ENCODE peak calls at places on chromosomes 7 and 10, in eight cellular contexts. One of them, this sample, is unnamed.

GRCh38 chr7:55439627-55440026 is 74.5 kb downstream of the LANCL2 start:
- DNase-seq in cardiac muscle cell: no peak
- DNase-seq in astrocyte of the spinal cord: no peak
- DNase-seq in heart left ventricle: no peak
- DNase-seq in left ventricle myocardium inferior: no peak
- DNase-seq in activated B cell treated with CpG ODN at 0.5 μM for 24 hours: no peak
- DNase-seq in RWPE2: no peak
- DNase-seq in HFF-Myc: no peak
- DNase-seq in this sample: no peak

GRCh38 chr10:109732254-109732653 is 191.1 kb downstream of the XPNPEP1 start:
- DNase-seq in cardiac muscle cell: no peak
- DNase-seq in astrocyte of the spinal cord: no peak
- DNase-seq in activated B cell treated with CpG ODN at 0.5 μM for 24 hours: no peak
- DNase-seq in heart left ventricle: no peak
- DNase-seq in HFF-Myc: no peak
- DNase-seq in left ventricle myocardium inferior: no peak
- DNase-seq in RWPE2: no peak
- DNase-seq in this sample: no peak

GRCh38 chr7:116522247-116522646 is 2.6 kb upstream of the CAV1 start:
- DNase-seq in RWPE2: no peak
- DNase-seq in left ventricle myocardium inferior: no peak
- DNase-seq in astrocyte of the spinal cord: peak; percentile 92
- DNase-seq in cardiac muscle cell: no peak
- DNase-seq in HFF-Myc: no peak
- DNase-seq in heart left ventricle: no peak
- DNase-seq in activated B cell treated with CpG ODN at 0.5 μM for 24 hours: no peak
- DNase-seq in this sample: no peak

GRCh38 chr7:7867835-7868234 is 100.8 kb upstream of the GLCCI1 start:
- DNase-seq in astrocyte of the spinal cord: no peak
- DNase-seq in heart left ventricle: no peak
- DNase-seq in RWPE2: no peak
- DNase-seq in HFF-Myc: no peak
- DNase-seq in left ventricle myocardium inferior: no peak
- DNase-seq in cardiac muscle cell: no peak
- DNase-seq in activated B cell treated with CpG ODN at 0.5 μM for 24 hours: no peak
- DNase-seq in this sample: no peak

GRCh38 chr10:132865236-132865635 is 77.1 kb downstream of the CFAP46 start:
- DNase-seq in astrocyte of the spinal cord: no peak
- DNase-seq in heart left ventricle: no peak
- DNase-seq in activated B cell treated with CpG ODN at 0.5 μM for 24 hours: peak; percentile 7
- DNase-seq in left ventricle myocardium inferior: peak; percentile 7
- DNase-seq in HFF-Myc: no peak
- DNase-seq in cardiac muscle cell: no peak
- DNase-seq in RWPE2: peak; percentile 45
- DNase-seq in this sample: no peak

GRCh38 chr7:24573554-24574338 is 494 bp downstream of the PALS2 start:
- DNase-seq in HFF-Myc: no peak
- DNase-seq in astrocyte of the spinal cord: peak; percentile 61
- DNase-seq in RWPE2: peak; percentile 73
- DNase-seq in activated B cell treated with CpG ODN at 0.5 μM for 24 hours: peak; percentile 62
- DNase-seq in left ventricle myocardium inferior: peak; percentile 42
- DNase-seq in heart left ventricle: peak; percentile 53
- DNase-seq in cardiac muscle cell: peak; percentile 67
- DNase-seq in this sample: peak; percentile 40

GRCh38 chr10:59907537-59907917 is 1.2 kb upstream of the CCDC6 start:
- DNase-seq in RWPE2: no peak
- DNase-seq in cardiac muscle cell: no peak
- DNase-seq in heart left ventricle: no peak
- DNase-seq in activated B cell treated with CpG ODN at 0.5 μM for 24 hours: no peak
- DNase-seq in HFF-Myc: no peak
- DNase-seq in left ventricle myocardium inferior: no peak
- DNase-seq in astrocyte of the spinal cord: no peak
- DNase-seq in this sample: no peak

GRCh38 chr10:50554995-50555568 is 68.7 kb downstream of the SGMS1 start:
- DNase-seq in left ventricle myocardium inferior: no peak
- DNase-seq in HFF-Myc: no peak
- DNase-seq in cardiac muscle cell: no peak
- DNase-seq in astrocyte of the spinal cord: peak; percentile 31
- DNase-seq in RWPE2: no peak
- DNase-seq in heart left ventricle: no peak
- DNase-seq in activated B cell treated with CpG ODN at 0.5 μM for 24 hours: no peak
- DNase-seq in this sample: no peak

GRCh38 chr10:63470928-63471327 is 5.2 kb upstream of the JMJD1C start:
- DNase-seq in activated B cell treated with CpG ODN at 0.5 μM for 24 hours: no peak
- DNase-seq in left ventricle myocardium inferior: no peak
- DNase-seq in RWPE2: no peak
- DNase-seq in astrocyte of the spinal cord: no peak
- DNase-seq in cardiac muscle cell: no peak
- DNase-seq in heart left ventricle: no peak
- DNase-seq in HFF-Myc: no peak
- DNase-seq in this sample: no peak

GRCh38 chr7:231030-231857 is 38.9 kb downstream of the FAM20C start:
- DNase-seq in heart left ventricle: no peak
- DNase-seq in activated B cell treated with CpG ODN at 0.5 μM for 24 hours: no peak
- DNase-seq in HFF-Myc: no peak
- DNase-seq in RWPE2: no peak
- DNase-seq in astrocyte of the spinal cord: no peak
- DNase-seq in cardiac muscle cell: no peak
- DNase-seq in left ventricle myocardium inferior: no peak
- DNase-seq in this sample: no peak
- TF ChIP-seq CTCF in heart left ventricle: peak; percentile 44
- TF ChIP-seq CTCF in activated B cell treated with CpG ODN at 0.5 μM for 24 hours: no peak
- TF ChIP-seq CTCF in HFF-Myc: peak; percentile 27
- TF ChIP-seq CTCF in RWPE2: no peak
- TF ChIP-seq CTCF in astrocyte of the spinal cord: peak; percentile 47
- TF ChIP-seq CTCF in cardiac muscle cell: peak; percentile 36
- TF ChIP-seq CTCF in left ventricle myocardium inferior: peak; percentile 27
- TF ChIP-seq CTCF in this sample: no peak

GRCh38 chr7:88835147-88835728 is 39.7 kb upstream of the TEX47 start:
- DNase-seq in RWPE2: no peak
- DNase-seq in cardiac muscle cell: peak; percentile 50
- DNase-seq in HFF-Myc: no peak
- DNase-seq in astrocyte of the spinal cord: peak; percentile 26
- DNase-seq in activated B cell treated with CpG ODN at 0.5 μM for 24 hours: no peak
- DNase-seq in heart left ventricle: no peak
- DNase-seq in left ventricle myocardium inferior: no peak
- DNase-seq in this sample: no peak
- TF ChIP-seq CTCF in RWPE2: peak; percentile 54
- TF ChIP-seq CTCF in cardiac muscle cell: peak; percentile 32
- TF ChIP-seq CTCF in HFF-Myc: peak; percentile 13
- TF ChIP-seq CTCF in astrocyte of the spinal cord: peak; percentile 63
- TF ChIP-seq CTCF in activated B cell treated with CpG ODN at 0.5 μM for 24 hours: no peak
- TF ChIP-seq CTCF in heart left ventricle: peak; percentile 34
- TF ChIP-seq CTCF in left ventricle myocardium inferior: peak; percentile 36
- TF ChIP-seq CTCF in this sample: no peak

GRCh38 chr7:138158739-138159528 is 82.7 kb downstream of the AKR1D1 start:
- DNase-seq in left ventricle myocardium inferior: no peak
- DNase-seq in heart left ventricle: no peak
- DNase-seq in HFF-Myc: no peak
- DNase-seq in cardiac muscle cell: no peak
- DNase-seq in RWPE2: no peak
- DNase-seq in activated B cell treated with CpG ODN at 0.5 μM for 24 hours: no peak
- DNase-seq in astrocyte of the spinal cord: no peak
- DNase-seq in this sample: no peak

GRCh38 chr7:138164804-138165203 is 88.5 kb downstream of the AKR1D1 start:
- DNase-seq in astrocyte of the spinal cord: no peak
- DNase-seq in left ventricle myocardium inferior: no peak
- DNase-seq in activated B cell treated with CpG ODN at 0.5 μM for 24 hours: no peak
- DNase-seq in heart left ventricle: no peak
- DNase-seq in cardiac muscle cell: no peak
- DNase-seq in RWPE2: no peak
- DNase-seq in HFF-Myc: peak; percentile 15
- DNase-seq in this sample: no peak

GRCh38 chr7:138157702-138158101 is 81.4 kb downstream of the AKR1D1 start:
- DNase-seq in activated B cell treated with CpG ODN at 0.5 μM for 24 hours: no peak
- DNase-seq in heart left ventricle: no peak
- DNase-seq in RWPE2: no peak
- DNase-seq in left ventricle myocardium inferior: no peak
- DNase-seq in astrocyte of the spinal cord: no peak
- DNase-seq in HFF-Myc: no peak
- DNase-seq in cardiac muscle cell: no peak
- DNase-seq in this sample: no peak

GRCh38 chr7:138163800-138164199 is 87.5 kb downstream of the AKR1D1 start:
- DNase-seq in astrocyte of the spinal cord: no peak
- DNase-seq in heart left ventricle: no peak
- DNase-seq in left ventricle myocardium inferior: no peak
- DNase-seq in activated B cell treated with CpG ODN at 0.5 μM for 24 hours: no peak
- DNase-seq in RWPE2: no peak
- DNase-seq in cardiac muscle cell: no peak
- DNase-seq in HFF-Myc: no peak
- DNase-seq in this sample: no peak

DNA sequence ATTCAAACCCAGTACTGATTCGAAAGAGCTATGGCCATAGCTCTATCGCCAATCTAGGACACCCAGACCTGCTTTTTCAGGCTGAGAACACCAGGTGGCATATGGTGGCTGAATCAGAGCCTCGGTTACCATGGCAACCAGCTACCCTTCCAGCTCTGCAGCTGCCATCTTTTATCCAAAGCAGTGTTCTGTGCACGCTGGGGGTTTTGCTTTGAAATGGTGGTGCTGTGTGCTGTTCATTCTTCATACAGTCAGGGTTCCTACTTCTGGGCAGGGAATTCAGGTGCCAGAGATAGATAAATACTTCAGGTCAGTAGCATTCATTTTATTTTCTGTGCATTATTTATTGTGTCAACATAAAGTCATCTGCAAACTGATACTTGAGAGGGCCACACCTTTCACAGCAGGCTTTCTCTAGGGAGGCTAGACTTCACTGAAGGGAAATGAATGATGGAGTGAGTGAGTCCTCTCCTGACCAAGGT is 85.4 kb downstream of the AKR1D1 start:
- DNase-seq in RWPE2: peak; percentile 72
- DNase-seq in HFF-Myc: peak; percentile 84
- DNase-seq in cardiac muscle cell: peak; percentile 98
- DNase-seq in astrocyte of the spinal cord: peak; percentile 90
- DNase-seq in heart left ventricle: peak; percentile 82
- DNase-seq in left ventricle myocardium inferior: peak; percentile 52
- DNase-seq in activated B cell treated with CpG ODN at 0.5 μM for 24 hours: no peak
- DNase-seq in this sample: peak; percentile 23
- TF ChIP-seq CTCF in RWPE2: peak; percentile 77
- TF ChIP-seq CTCF in HFF-Myc: peak; percentile 61
- TF ChIP-seq CTCF in cardiac muscle cell: peak; percentile 82
- TF ChIP-seq CTCF in astrocyte of the spinal cord: peak; percentile 84
- TF ChIP-seq CTCF in heart left ventricle: peak; percentile 83
- TF ChIP-seq CTCF in left ventricle myocardium inferior: peak; percentile 77
- TF ChIP-seq CTCF in activated B cell treated with CpG ODN at 0.5 μM for 24 hours: no peak
- TF ChIP-seq CTCF in this sample: peak; percentile 38

GRCh38 chr10:101901340-101901739 is 57.7 kb upstream of the KCNIP2 start:
- DNase-seq in cardiac muscle cell: no peak
- DNase-seq in RWPE2: no peak
- DNase-seq in astrocyte of the spinal cord: no peak
- DNase-seq in HFF-Myc: no peak
- DNase-seq in left ventricle myocardium inferior: no peak
- DNase-seq in heart left ventricle: no peak
- DNase-seq in activated B cell treated with CpG ODN at 0.5 μM for 24 hours: peak; percentile 40
- DNase-seq in this sample: no peak
- TF ChIP-seq CTCF in cardiac muscle cell: no peak
- TF ChIP-seq CTCF in RWPE2: no peak
- TF ChIP-seq CTCF in astrocyte of the spinal cord: no peak
- TF ChIP-seq CTCF in HFF-Myc: no peak
- TF ChIP-seq CTCF in left ventricle myocardium inferior: no peak
- TF ChIP-seq CTCF in heart left ventricle: no peak
- TF ChIP-seq CTCF in activated B cell treated with CpG ODN at 0.5 μM for 24 hours: no peak
- TF ChIP-seq CTCF in this sample: no peak

GRCh38 chr7:121099572-121099971 is 111.1 kb downstream of the CPED1 start:
- DNase-seq in HFF-Myc: no peak
- DNase-seq in cardiac muscle cell: no peak
- DNase-seq in heart left ventricle: no peak
- DNase-seq in RWPE2: no peak
- DNase-seq in left ventricle myocardium inferior: no peak
- DNase-seq in activated B cell treated with CpG ODN at 0.5 μM for 24 hours: no peak
- DNase-seq in astrocyte of the spinal cord: no peak
- DNase-seq in this sample: no peak
- TF ChIP-seq CTCF in HFF-Myc: peak; percentile 22
- TF ChIP-seq CTCF in cardiac muscle cell: peak; percentile 8
- TF ChIP-seq CTCF in heart left ventricle: no peak
- TF ChIP-seq CTCF in RWPE2: peak; percentile 19
- TF ChIP-seq CTCF in left ventricle myocardium inferior: no peak
- TF ChIP-seq CTCF in activated B cell treated with CpG ODN at 0.5 μM for 24 hours: no peak
- TF ChIP-seq CTCF in astrocyte of the spinal cord: no peak
- TF ChIP-seq CTCF in this sample: no peak

GRCh38 chr7:148884299-148885022 is 370 bp upstream of the EZH2 start:
- DNase-seq in heart left ventricle: peak; percentile 93
- DNase-seq in left ventricle myocardium inferior: peak; percentile 93
- DNase-seq in HFF-Myc: peak; percentile 56
- DNase-seq in activated B cell treated with CpG ODN at 0.5 μM for 24 hours: peak; percentile 95
- DNase-seq in cardiac muscle cell: peak; percentile 94
- DNase-seq in astrocyte of the spinal cord: peak; percentile 93
- DNase-seq in RWPE2: peak; percentile 80
- DNase-seq in this sample: peak; percentile 95
- TF ChIP-seq CTCF in heart left ventricle: no peak
- TF ChIP-seq CTCF in left ventricle myocardium inferior: no peak
- TF ChIP-seq CTCF in HFF-Myc: no peak
- TF ChIP-seq CTCF in activated B cell treated with CpG ODN at 0.5 μM for 24 hours: no peak
- TF ChIP-seq CTCF in cardiac muscle cell: no peak
- TF ChIP-seq CTCF in astrocyte of the spinal cord: no peak
- TF ChIP-seq CTCF in RWPE2: no peak
- TF ChIP-seq CTCF in this sample: no peak

DNA sequence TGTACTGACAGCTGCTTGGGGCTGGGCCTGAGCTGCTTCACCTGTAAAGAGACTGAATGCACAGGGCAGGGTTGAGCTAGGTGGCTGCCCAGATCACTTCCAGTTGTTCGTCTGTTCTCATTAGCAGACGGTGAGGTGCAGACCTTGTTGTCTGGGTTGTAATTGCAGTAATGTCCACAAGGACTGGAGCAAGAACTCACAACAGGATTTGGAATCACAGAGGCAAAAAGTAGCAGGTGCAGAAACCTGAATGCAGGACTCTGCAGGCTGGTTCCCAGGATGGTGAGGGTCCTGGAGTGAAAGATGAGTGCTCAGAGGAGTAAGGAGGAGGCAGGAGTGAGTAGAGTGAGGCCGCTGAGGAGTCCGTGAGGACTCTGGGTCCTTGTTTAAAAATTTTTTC is 9.2 kb downstream of the ZSCAN25 start:
- DNase-seq in astrocyte of the spinal cord: no peak
- DNase-seq in cardiac muscle cell: no peak
- DNase-seq in heart left ventricle: no peak
- DNase-seq in HFF-Myc: no peak
- DNase-seq in RWPE2: no peak
- DNase-seq in activated B cell treated with CpG ODN at 0.5 μM for 24 hours: no peak
- DNase-seq in left ventricle myocardium inferior: no peak
- DNase-seq in this sample: no peak
- TF ChIP-seq CTCF in astrocyte of the spinal cord: no peak
- TF ChIP-seq CTCF in cardiac muscle cell: no peak
- TF ChIP-seq CTCF in heart left ventricle: no peak
- TF ChIP-seq CTCF in HFF-Myc: no peak
- TF ChIP-seq CTCF in RWPE2: no peak
- TF ChIP-seq CTCF in activated B cell treated with CpG ODN at 0.5 μM for 24 hours: no peak
- TF ChIP-seq CTCF in left ventricle myocardium inferior: no peak
- TF ChIP-seq CTCF in this sample: no peak

GRCh38 chr7:132577206-132578049 is 1.2 kb upstream of the PLXNA4 start:
- DNase-seq in left ventricle myocardium inferior: peak; percentile 84
- DNase-seq in activated B cell treated with CpG ODN at 0.5 μM for 24 hours: no peak
- DNase-seq in RWPE2: no peak
- DNase-seq in heart left ventricle: peak; percentile 84
- DNase-seq in astrocyte of the spinal cord: peak; percentile 78
- DNase-seq in HFF-Myc: no peak
- DNase-seq in cardiac muscle cell: peak; percentile 90
- DNase-seq in this sample: no peak
- TF ChIP-seq CTCF in left ventricle myocardium inferior: peak; percentile 39
- TF ChIP-seq CTCF in activated B cell treated with CpG ODN at 0.5 μM for 24 hours: no peak
- TF ChIP-seq CTCF in RWPE2: no peak
- TF ChIP-seq CTCF in heart left ventricle: peak; percentile 49
- TF ChIP-seq CTCF in astrocyte of the spinal cord: peak; percentile 26
- TF ChIP-seq CTCF in HFF-Myc: no peak
- TF ChIP-seq CTCF in cardiac muscle cell: peak; percentile 18
- TF ChIP-seq CTCF in this sample: no peak